ENCODE peak calls at places on chromosome 2, in five cellular contexts. N is iris pigment epithelial cell; S is Karpas-422; O is activated CD4-positive, alpha-beta T cell treated with anti-CD3 and anti-CD28 coated beads, Interleukin-2, amount 10 ng/mL, durations not matched to agents 7 days and 5 days; F is HFF-Myc. M is an unnamed sample.

GRCh38 chr2:240585101-240585500 is 1.4 kb upstream of the CAPN10 start:
- DNase-seq in N (no peak), S (peak), O (no peak), F (no peak), M (no peak)

GRCh38 chr2:33298233-33298632 is 178.2 kb upstream of the RASGRP3 start:
- DNase-seq in N (peak), S (no peak), O (no peak), F (no peak), M (no peak)

GRCh38 chr2:173191601-173192000 is 116.0 kb downstream of the MAP3K20 start:
- DNase-seq in N (peak), S (no peak), O (no peak), F (no peak), M (no peak)

GRCh38 chr2:167471734-167472133 is 583.5 kb downstream of the XIRP2 start:
- DNase-seq in N (no peak), S (no peak), O (no peak), F (no peak), M (no peak)

GRCh38 chr2:36301843-36302242 is 53.7 kb upstream of the CRIM1 start:
- DNase-seq in N (no peak), S (no peak), O (no peak), F (no peak), M (no peak)

GRCh38 chr2:191675807-191676667 is 1.9 kb upstream of the NABP1 start:
- DNase-seq in N (no peak), S (peak), O (peak), F (no peak), M (no peak)

GRCh38 chr2:42957109-42958035 is 165.0 kb upstream of the HAAO start:
- DNase-seq in N (peak), S (no peak), O (no peak), F (no peak), M (no peak)

GRCh38 chr2:152025678-152026287 is 73.1 kb downstream of the CACNB4 start:
- DNase-seq in N (peak), S (peak), O (peak), F (peak), M (no peak)

GRCh38 chr2:179191110-179191509 is 73.5 kb downstream of the SESTD1 start:
- DNase-seq in N (no peak), S (no peak), O (no peak), F (no peak), M (no peak)

GRCh38 chr2:64838817-64839216 is 150.4 kb upstream of the SLC1A4 start:
- DNase-seq in N (peak), S (no peak), O (no peak), F (peak), M (peak)

GRCh38 chr2:226742346-226742745 is 57.3 kb downstream of the IRS1 start:
- DNase-seq in N (peak), S (no peak), O (no peak), F (no peak), M (no peak)

GRCh38 chr2:200728630-200729029 is 83.1 kb upstream of the BZW1 start:
- DNase-seq in N (peak), S (no peak), O (no peak), F (no peak), M (peak)